ENCODE peak calls at places on chromosomes 12 and 14, in four cellular contexts. P is uterus, M is heart right ventricle, F is A549. K is an unnamed sample.

GRCh38 chr12:98935847-98936246 is 290.8 kb downstream of the APAF1 start:
- DNase-seq in P (no peak), F (no peak), M (no peak), K (no peak)

GRCh38 chr14:22607291-22607690 is 9.2 kb downstream of the ABHD4 start:
- DNase-seq in F (no peak), P (no peak), M (no peak), K (no peak)

GRCh38 chr12:6954754-6955461 is 3.8 kb downstream of the PTPN6 start:
- DNase-seq in P (no peak), F (no peak), M (no peak), K (no peak)

GRCh38 chr12:94458882-94459772 is 540 bp downstream of the CEP83 start:
- DNase-seq in M (no peak), F (peak), P (no peak), K (peak)

GRCh38 chr12:19220205-19220604 is 90.7 kb downstream of the PLEKHA5 start:
- DNase-seq in P (no peak), M (no peak), F (no peak), K (peak)

GRCh38 chr12:106066726-106067325 is 71.9 kb downstream of the NUAK1 start:
- DNase-seq in F (no peak), P (no peak), M (no peak), K (no peak)

GRCh38 chr12:104201238-104202001 is 14.2 kb upstream of the TXNRD1 start:
- DNase-seq in F (peak), M (peak), P (peak), K (peak)

GRCh38 chr14:68800361-68800760 is 7.5 kb upstream of the ZFP36L1 start:
- DNase-seq in F (no peak), P (no peak), M (no peak), K (no peak)

GRCh38 chr12:121872546-121873223 is 14.0 kb upstream of the HPD start:
- DNase-seq in P (peak), F (no peak), M (peak), K (peak)

GRCh38 chr14:69262516-69262915 is 2.6 kb downstream of the GALNT16 start:
- DNase-seq in F (no peak), M (no peak), P (no peak), K (no peak)

GRCh38 chr12:58608711-58609110 is 311.6 kb downstream of the LRIG3 start:
- DNase-seq in M (no peak), P (no peak), F (no peak), K (peak)

GRCh38 chr14:58690801-58691516 is 53.2 kb downstream of the DACT1 start:
- DNase-seq in P (no peak), F (no peak), M (no peak), K (no peak)

GRCh38 chr14:55073856-55074255 is 22.4 kb downstream of the MAPK1IP1L start:
- DNase-seq in M (no peak), F (no peak), P (no peak), K (peak)

GRCh38 chr12:57240069-57240921 is 10.7 kb downstream of the STAC3 start:
- DNase-seq in P (no peak), M (no peak), F (no peak), K (no peak)

GRCh38 chr12:80400591-80400991 is 43.4 kb upstream of the PTPRQ start:
- DNase-seq in F (no peak), P (no peak), M (no peak), K (no peak)

GRCh38 chr12:95198914-95199313 is 18.4 kb downstream of the FGD6 start:
- DNase-seq in P (no peak), M (no peak), F (no peak), K (no peak)

DNA sequence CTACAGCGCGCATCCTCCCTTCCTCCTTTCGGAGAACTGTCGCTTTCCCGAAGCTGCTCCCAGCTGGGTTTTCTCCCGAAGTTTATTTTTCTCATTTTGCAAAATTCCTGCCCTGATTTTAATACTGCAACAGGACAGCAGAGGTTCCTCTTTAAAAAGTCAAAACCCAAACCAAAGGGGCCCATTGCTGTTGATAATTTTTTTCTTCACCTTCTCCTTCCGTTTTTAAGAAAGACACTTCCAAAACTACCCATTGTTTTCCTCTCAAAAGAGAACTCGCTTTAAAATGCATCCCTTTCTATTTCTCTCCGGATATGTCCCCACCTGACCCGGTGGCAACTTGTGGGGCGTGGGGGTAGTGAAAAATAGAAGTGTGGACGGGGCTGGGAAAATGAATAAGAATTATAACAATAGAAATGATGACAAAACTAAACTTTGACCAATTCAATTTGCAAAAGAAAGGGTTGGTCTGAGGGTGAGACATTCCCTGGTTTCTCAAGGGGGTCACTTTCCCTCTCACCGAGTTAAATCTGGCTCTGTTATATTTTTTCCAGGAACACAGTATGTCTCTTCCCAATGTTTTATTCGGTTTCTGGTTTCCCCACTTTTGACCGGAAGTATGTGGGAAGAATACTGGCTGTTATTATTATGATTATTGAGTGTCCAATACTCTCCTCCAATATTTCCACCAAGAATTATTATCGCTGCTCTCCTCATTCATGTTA is 4.0 kb upstream of the TBX5 start:
- DNase-seq in F (no peak), M (no peak), P (no peak), K (no peak)
- H3K4me3 ChIP-seq in F (no peak), M (peak), P (no peak), K (no peak)

DNA sequence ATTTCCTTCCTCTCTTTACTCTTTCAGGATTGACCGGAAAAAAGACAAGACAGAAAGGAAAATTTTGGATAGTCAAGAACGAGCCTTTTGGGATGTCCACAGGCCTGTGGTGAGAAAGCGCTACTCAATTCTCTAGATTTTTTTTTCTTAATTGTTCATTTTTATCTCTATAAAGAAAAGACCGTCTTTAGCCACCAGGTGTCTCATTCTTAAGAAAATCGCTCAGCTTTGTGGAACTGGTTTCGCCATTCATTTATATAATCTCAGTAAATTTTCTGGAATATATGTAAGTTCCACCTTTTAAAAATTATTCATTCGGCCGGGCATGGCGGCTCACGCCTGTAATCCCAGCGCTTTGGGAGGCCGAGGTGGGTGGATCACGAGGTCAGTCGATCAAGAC is 421.1 kb downstream of the DPF3 start:
- DNase-seq in F (no peak), M (no peak), P (no peak), K (no peak)
- TF ChIP-seq CTCF in F (no peak), M (no peak), P (no peak), K (peak)

GRCh38 chr14:35895256-35895655 is 69.1 kb downstream of the BRMS1L start:
- DNase-seq in P (no peak), M (no peak), F (no peak), K (no peak)

GRCh38 chr14:35890308-35890707 is 64.2 kb downstream of the BRMS1L start:
- DNase-seq in F (no peak), P (no peak), M (no peak), K (no peak)
- H3K4me3 ChIP-seq in F (no peak), P (no peak), M (no peak), K (no peak)

DNA sequence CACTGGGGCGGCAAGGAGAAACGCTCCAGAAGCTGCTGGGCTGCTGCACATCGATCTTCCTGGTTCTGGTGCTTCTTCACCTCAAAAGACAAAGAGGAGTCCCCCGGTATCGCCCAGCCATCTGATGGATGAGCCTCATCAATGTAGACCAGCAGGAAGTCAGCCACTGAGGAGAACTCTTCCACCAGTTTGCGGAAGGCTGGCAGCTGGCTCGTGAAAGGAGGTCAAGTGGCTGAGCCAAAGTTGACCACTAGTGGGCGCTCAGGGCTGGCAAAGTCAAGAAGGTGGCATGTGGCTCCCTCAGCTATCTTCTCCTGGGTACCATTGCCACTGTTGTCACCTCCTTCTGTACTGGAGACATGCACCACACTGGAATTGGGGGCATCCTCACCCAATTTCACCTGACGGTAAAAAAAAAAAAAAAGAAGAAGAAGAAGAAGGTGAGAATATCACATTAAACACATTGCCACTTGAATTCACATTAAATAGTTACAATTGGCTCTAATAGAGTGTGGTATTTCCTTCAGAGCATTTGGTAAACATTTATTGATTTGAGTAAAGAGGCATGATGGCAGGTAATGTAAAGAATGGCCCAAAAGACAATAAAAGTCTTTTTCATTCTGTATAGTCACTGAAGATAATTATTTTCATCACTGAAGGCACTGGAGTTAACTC is 8.3 kb downstream of the DIO2 start:
- DNase-seq in P (no peak), F (no peak), M (no peak), K (no peak)
- TF ChIP-seq CTCF in P (no peak), F (peak), M (no peak), K (peak)

DNA sequence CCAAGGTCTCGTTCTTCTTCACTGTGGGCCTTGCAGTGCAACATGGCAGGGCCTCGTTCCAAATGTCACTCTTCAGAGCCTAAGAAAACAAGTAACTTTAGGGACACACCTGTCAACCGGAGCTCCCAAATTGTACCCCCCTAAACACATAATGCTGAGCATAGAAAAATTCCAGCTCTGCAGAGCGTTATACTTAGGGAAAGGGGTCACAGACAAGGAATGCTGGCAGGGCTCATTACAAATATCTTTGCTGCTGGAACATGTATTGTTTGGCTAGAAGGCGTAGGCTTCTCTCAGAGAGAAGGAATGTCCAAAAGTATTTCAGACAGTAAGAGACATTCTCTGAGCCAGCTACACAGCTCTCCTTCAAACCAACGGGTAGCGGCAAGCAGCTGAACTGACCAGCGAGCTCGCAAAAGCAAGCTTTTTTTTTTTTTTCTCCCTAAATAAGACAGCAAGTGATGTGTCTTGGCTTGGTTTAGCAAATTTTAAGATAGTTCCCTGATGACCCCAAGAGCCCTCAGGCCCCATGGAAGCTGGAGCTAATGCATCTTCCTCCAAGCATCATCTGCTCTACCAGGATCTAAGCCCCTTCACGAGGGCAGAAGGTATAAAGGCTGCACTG is 24.5 kb downstream of the SSH1 start:
- DNase-seq in F (no peak), P (no peak), M (peak), K (peak)
- H3K4me3 ChIP-seq in F (peak), P (no peak), M (peak), K (peak)

GRCh38 chr12:2318286-2318685 is 265.5 kb downstream of the CACNA1C start:
- DNase-seq in F (no peak), M (no peak), P (no peak), K (no peak)

GRCh38 chr12:2317819-2318218 is 265.0 kb downstream of the CACNA1C start:
- DNase-seq in P (no peak), F (no peak), M (no peak), K (no peak)

GRCh38 chr12:2322554-2323120 is 269.9 kb downstream of the CACNA1C start:
- DNase-seq in M (no peak), P (no peak), F (no peak), K (no peak)

GRCh38 chr12:2319136-2319535 is 266.3 kb downstream of the CACNA1C start:
- DNase-seq in F (no peak), M (no peak), P (no peak), K (no peak)

DNA sequence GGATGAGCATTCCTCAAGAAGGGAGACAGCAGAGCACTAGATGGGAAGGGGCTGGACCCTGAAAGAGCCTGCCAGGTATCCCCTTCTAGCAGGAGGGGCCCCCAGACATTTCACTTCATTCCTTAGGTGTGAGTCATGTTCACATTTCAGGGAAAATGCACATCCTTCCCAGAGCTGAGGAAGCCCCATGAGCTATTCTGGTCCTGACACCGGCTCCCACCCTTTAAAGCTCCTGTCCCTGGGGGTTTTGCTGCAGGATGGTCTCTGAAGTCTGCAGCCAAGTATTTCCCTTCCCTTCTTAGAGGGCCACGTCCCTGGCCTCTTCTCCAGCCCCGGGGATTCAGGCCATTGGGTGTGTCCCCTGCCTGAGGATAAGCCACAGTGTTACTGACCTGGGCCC is 267.0 kb downstream of the CACNA1C start:
- DNase-seq in F (no peak), P (no peak), M (peak), K (no peak)
- TF ChIP-seq CTCF in F (no peak), P (no peak), M (no peak), K (no peak)

DNA sequence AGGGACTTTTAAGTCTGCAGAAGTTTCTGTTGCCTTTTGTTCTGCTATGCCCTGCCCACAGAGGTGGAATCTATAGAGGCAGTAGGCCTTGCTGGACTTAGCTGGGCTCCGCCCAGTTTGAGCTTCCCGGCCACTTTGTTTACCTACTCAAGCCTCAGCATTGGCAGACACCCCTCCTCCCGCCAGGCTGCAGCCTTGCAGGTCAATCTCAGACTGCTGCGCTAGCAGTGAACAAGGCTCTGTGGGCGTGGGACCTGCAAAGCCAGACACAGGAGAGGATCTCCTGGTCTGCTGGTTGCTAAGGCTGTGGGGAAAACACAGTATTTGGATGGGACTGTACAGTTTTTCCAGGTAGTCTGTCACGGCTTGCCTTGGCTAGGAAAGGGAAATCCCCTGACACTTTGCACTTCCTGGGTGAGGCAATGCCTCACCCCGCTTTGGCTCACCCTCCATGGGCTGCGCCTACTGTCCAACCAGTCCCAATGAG is 43.7 kb downstream of the CCDC59 start:
- DNase-seq in P (no peak), F (no peak), M (no peak), K (no peak)
- H3K4me3 ChIP-seq in P (no peak), F (no peak), M (no peak), K (no peak)

GRCh38 chr12:4030938-4031702 is 157.9 kb upstream of the PARP11 start:
- DNase-seq in P (peak), F (peak), M (peak), K (peak)
- TF ChIP-seq CTCF in P (no peak), F (no peak), M (no peak), K (no peak)

GRCh38 chr12:115755752-115756140 is 521.7 kb downstream of the MED13L start:
- DNase-seq in M (no peak), P (no peak), F (no peak), K (no peak)
- H3K4me3 ChIP-seq in M (no peak), P (no peak), F (no peak), K (no peak)

GRCh38 chr14:92512807-92513203 is 776 bp upstream of the RIN3 start:
- DNase-seq in M (no peak), P (no peak), F (no peak), K (no peak)

GRCh38 chr14:92513204-92513965 is at the start of gene RIN3:
- DNase-seq in M (peak), F (peak), P (peak), K (no peak)

GRCh38 chr14:92513966-92514843 is 624 bp downstream of the RIN3 start:
- DNase-seq in P (no peak), M (no peak), F (peak), K (no peak)

GRCh38 chr14:92511472-92512247 is 1.9 kb upstream of the RIN3 start:
- DNase-seq in M (peak), F (peak), P (peak), K (peak)

DNA sequence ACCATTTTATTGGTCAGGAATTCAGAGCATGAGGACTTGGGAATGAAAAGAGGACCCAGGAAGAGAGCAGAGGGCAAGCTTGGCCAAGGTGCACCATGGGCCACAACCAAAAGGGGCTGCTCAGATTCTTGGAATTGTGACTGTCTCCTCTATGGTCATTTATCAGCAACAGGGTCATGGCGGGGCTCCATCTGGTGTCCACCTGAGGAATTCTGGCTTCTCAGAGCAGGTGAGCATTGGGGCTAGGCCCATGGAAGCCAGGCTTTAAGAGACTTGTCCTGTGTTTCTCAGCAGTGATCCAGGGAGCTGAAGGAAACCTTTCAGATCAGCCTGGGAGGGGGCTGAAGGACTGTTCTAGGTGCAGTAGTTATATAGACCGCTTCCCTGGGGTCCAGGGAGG is 2.6 kb upstream of the RIN3 start:
- DNase-seq in P (no peak), M (no peak), F (no peak), K (no peak)
- TF ChIP-seq CTCF in P (no peak), M (no peak), F (no peak), K (no peak)

K was measured in astrocyte of the cerebellum.